ENCODE peak calls at places on chromosome 17, in four cellular contexts. F is WTC11, J is lung, R is testis. O is an unnamed sample.

GRCh38 chr17:27567563-27567859 is 63.5 kb upstream of the LGALS9 start:
- DNase-seq in J (no peak), R (peak; percentile 37), F (no peak), O (no peak)

GRCh38 chr17:46122486-46122871 is 70.8 kb downstream of the KANSL1 start:
- DNase-seq in J (no peak), R (no peak), F (no peak), O (no peak)

GRCh38 chr17:33049781-33050414 is 58.3 kb downstream of the SPACA3 start:
- DNase-seq in R (peak; percentile 78), F (peak; percentile 72), J (no peak), O (no peak)

GRCh38 chr17:29256735-29257466 is 10.2 kb downstream of the CRYBA1 start:
- DNase-seq in F (no peak), J (no peak), R (no peak), O (no peak)

GRCh38 chr17:82892869-82893565 is 53.2 kb upstream of the ZNF750 start:
- DNase-seq in R (no peak), F (no peak), J (no peak), O (no peak)

GRCh38 chr17:50423553-50424159 is 2.4 kb upstream of the ACSF2 start:
- DNase-seq in J (peak; percentile 60), F (no peak), R (no peak), O (no peak)

GRCh38 chr17:17784599-17785264 is 52.1 kb downstream of the SREBF1 start:
- DNase-seq in J (no peak), R (no peak), F (no peak), O (no peak)

GRCh38 chr17:32445976-32446375 is 1.7 kb downstream of the PSMD11 start:
- DNase-seq in R (no peak), F (no peak), J (no peak), O (no peak)

GRCh38 chr17:17366235-17366634 is 63.1 kb downstream of the NT5M start:
- DNase-seq in J (no peak), F (no peak), R (no peak), O (no peak)

GRCh38 chr17:69870091-69870530 is 204.9 kb upstream of the KCNJ16 start:
- DNase-seq in F (no peak), J (no peak), R (no peak), O (no peak)

GRCh38 chr17:66580601-66581385 is 254.1 kb upstream of the CACNG5 start:
- DNase-seq in F (no peak), J (peak; percentile 37), R (peak; percentile 67), O (no peak)

GRCh38 chr17:48055531-48056245 is 7.5 kb downstream of the NFE2L1 start:
- DNase-seq in J (no peak), F (peak; percentile 77), R (no peak), O (no peak)

GRCh38 chr17:64256913-64257807 is 5.9 kb downstream of the TEX2 start:
- DNase-seq in F (no peak), J (no peak), R (no peak), O (no peak)

GRCh38 chr17:3740611-3741073 is 16.9 kb downstream of the HASPIN start:
- DNase-seq in R (no peak), F (no peak), J (no peak), O (no peak)

GRCh38 chr17:79203016-79203415 is 128.4 kb downstream of the ENGASE start:
- DNase-seq in F (peak; percentile 41), R (no peak), J (no peak), O (no peak)

GRCh38 chr17:3953542-3953941 is 10.7 kb downstream of the ATP2A3 start:
- DNase-seq in J (no peak), R (no peak), F (no peak), O (no peak)

GRCh38 chr17:8789743-8790142 is 9.4 kb downstream of the MFSD6L start:
- DNase-seq in F (no peak), R (no peak), J (no peak), O (no peak)

GRCh38 chr17:55540414-55541091 is 29.3 kb upstream of the SMIM36 start:
- DNase-seq in R (no peak), F (no peak), J (no peak), O (no peak)

GRCh38 chr17:28405632-28406477 is at the start of gene SLC46A1:
- DNase-seq in J (peak; percentile 66), R (peak; percentile 74), F (peak; percentile 80), O (peak; percentile 58)

GRCh38 chr17:2701161-2701995 is 10.2 kb downstream of the CLUH start:
- DNase-seq in R (no peak), J (no peak), F (peak; percentile 10), O (no peak)

GRCh38 chr17:6313835-6314234 is 121.1 kb downstream of the AIPL1 start:
- DNase-seq in R (no peak), J (no peak), F (peak; percentile 25), O (no peak)

GRCh38 chr17:67148352-67148751 is 96.6 kb downstream of the HELZ start:
- DNase-seq in J (no peak), F (no peak), R (no peak), O (no peak)

GRCh38 chr17:3827124-3827773 is 18.8 kb downstream of the NCBP3 start:
- DNase-seq in R (peak; percentile 87), J (peak; percentile 72), F (peak; percentile 79), O (no peak)

GRCh38 chr17:41486809-41487530 is 2.7 kb downstream of the KRT36 start:
- DNase-seq in R (peak; percentile 53), F (peak; percentile 92), J (peak; percentile 63), O (no peak)

GRCh38 chr17:78748048-78748729 is 33.9 kb downstream of the CYTH1 start:
- DNase-seq in J (no peak), R (no peak), F (no peak), O (no peak)

GRCh38 chr17:74493381-74493833 is 27.0 kb downstream of the CD300A start:
- DNase-seq in J (peak; percentile 67), F (peak; percentile 88), R (peak; percentile 80), O (peak; percentile 47)

GRCh38 chr17:27207073-27207511 is 86.8 kb upstream of the WSB1 start:
- DNase-seq in J (no peak), R (no peak), F (no peak), O (no peak)

GRCh38 chr17:73215414-73215813 is 22.6 kb downstream of the COG1 start:
- DNase-seq in J (no peak), F (peak; percentile 23), R (no peak), O (no peak)

GRCh38 chr17:42174126-42174783 is 6.7 kb downstream of the KCNH4 start:
- DNase-seq in R (no peak), F (no peak), J (no peak), O (no peak)

GRCh38 chr17:28577466-28577824 is 750 bp upstream of the ALDOC start:
- DNase-seq in J (no peak), R (no peak), F (no peak), O (no peak)

GRCh38 chr17:28928061-28928460 is 23.3 kb downstream of the PHF12 start:
- DNase-seq in F (no peak), R (no peak), J (no peak), O (no peak)

GRCh38 chr17:39979021-39979660 is 1.5 kb upstream of the PSMD3 start:
- DNase-seq in R (no peak), J (no peak), F (no peak), O (no peak)

GRCh38 chr17:27579897-27580321 is 51.1 kb upstream of the LGALS9 start:
- DNase-seq in F (no peak), R (no peak), J (no peak), O (no peak)

GRCh38 chr17:79835953-79836951 is 3.0 kb downstream of the CBX4 start:
- DNase-seq in J (peak; percentile 80), F (peak; percentile 97), R (no peak), O (no peak)

GRCh38 chr17:44197980-44198720 is 1.5 kb downstream of the ATXN7L3 start:
- DNase-seq in J (peak; percentile 55), R (peak; percentile 62), F (no peak), O (no peak)

GRCh38 chr17:42984486-42984885 is 4.1 kb downstream of the RUNDC1 start:
- DNase-seq in F (no peak), J (no peak), R (no peak), O (no peak)

GRCh38 chr17:57407287-57408063 is 151.2 kb downstream of the MSI2 start:
- DNase-seq in J (no peak), R (no peak), F (no peak), O (no peak)